ENCODE peak calls at places on chromosomes 16 and 17, in six cellular contexts. One of them, this sample, is unnamed.

GRCh38 chr17:4942760-4943508 is 2.9 kb downstream of the RNF167 start:
- DNase-seq in OCI-LY7: no peak
- DNase-seq in hepatocyte: no peak
- DNase-seq in HCT116: no peak
- DNase-seq in neural progenitor cell: no peak
- DNase-seq in PC-3: no peak
- DNase-seq in this sample: peak

GRCh38 chr17:72588961-72589360 is 468.1 kb downstream of the SOX9 start:
- DNase-seq in neural progenitor cell: no peak
- DNase-seq in HCT116: peak
- DNase-seq in PC-3: peak
- DNase-seq in OCI-LY7: no peak
- DNase-seq in hepatocyte: peak
- DNase-seq in this sample: no peak

GRCh38 chr17:39975801-39976200 is 4.8 kb upstream of the PSMD3 start:
- DNase-seq in hepatocyte: no peak
- DNase-seq in HCT116: no peak
- DNase-seq in neural progenitor cell: no peak
- DNase-seq in OCI-LY7: no peak
- DNase-seq in PC-3: no peak
- DNase-seq in this sample: no peak

GRCh38 chr17:76432712-76433336 is 20.1 kb downstream of the UBE2O start:
- DNase-seq in neural progenitor cell: peak
- DNase-seq in HCT116: peak
- DNase-seq in OCI-LY7: peak
- DNase-seq in PC-3: peak
- DNase-seq in hepatocyte: no peak
- DNase-seq in this sample: peak

GRCh38 chr16:87319997-87320491 is 2.9 kb upstream of the C16orf95 start:
- DNase-seq in HCT116: no peak
- DNase-seq in PC-3: no peak
- DNase-seq in hepatocyte: no peak
- DNase-seq in neural progenitor cell: no peak
- DNase-seq in OCI-LY7: no peak
- DNase-seq in this sample: no peak

GRCh38 chr17:13665872-13666635 is 64.3 kb upstream of the HS3ST3A1 start:
- DNase-seq in OCI-LY7: no peak
- DNase-seq in neural progenitor cell: no peak
- DNase-seq in PC-3: no peak
- DNase-seq in hepatocyte: no peak
- DNase-seq in HCT116: no peak
- DNase-seq in this sample: no peak

GRCh38 chr16:86946396-86946795 is 368.0 kb downstream of the FOXL1 start:
- DNase-seq in neural progenitor cell: no peak
- DNase-seq in PC-3: peak
- DNase-seq in OCI-LY7: no peak
- DNase-seq in hepatocyte: no peak
- DNase-seq in HCT116: no peak
- DNase-seq in this sample: no peak

GRCh38 chr17:14340968-14341412 is 40.1 kb downstream of the HS3ST3B1 start:
- DNase-seq in hepatocyte: no peak
- DNase-seq in PC-3: no peak
- DNase-seq in HCT116: no peak
- DNase-seq in neural progenitor cell: peak
- DNase-seq in OCI-LY7: no peak
- DNase-seq in this sample: no peak

GRCh38 chr17:47275245-47275984 is 21.8 kb downstream of the ITGB3 start:
- DNase-seq in neural progenitor cell: peak
- DNase-seq in hepatocyte: peak
- DNase-seq in OCI-LY7: no peak
- DNase-seq in PC-3: peak
- DNase-seq in HCT116: no peak
- DNase-seq in this sample: peak

GRCh38 chr17:77571562-77571981 is 386.9 kb upstream of the TNRC6C start:
- DNase-seq in OCI-LY7: no peak
- DNase-seq in neural progenitor cell: no peak
- DNase-seq in hepatocyte: no peak
- DNase-seq in PC-3: no peak
- DNase-seq in HCT116: no peak
- DNase-seq in this sample: peak

GRCh38 chr17:35242158-35242804 is 591 bp upstream of the SLFN5 start:
- DNase-seq in hepatocyte: peak
- DNase-seq in HCT116: peak
- DNase-seq in neural progenitor cell: peak
- DNase-seq in OCI-LY7: peak
- DNase-seq in PC-3: peak
- DNase-seq in this sample: peak

GRCh38 chr16:30382398-30383015 is at the start of gene SEPTIN1:
- DNase-seq in hepatocyte: no peak
- DNase-seq in neural progenitor cell: no peak
- DNase-seq in HCT116: no peak
- DNase-seq in OCI-LY7: peak
- DNase-seq in PC-3: no peak
- DNase-seq in this sample: no peak

GRCh38 chr17:11638700-11639265 is 40.5 kb downstream of the DNAH9 start:
- DNase-seq in PC-3: no peak
- DNase-seq in OCI-LY7: no peak
- DNase-seq in HCT116: no peak
- DNase-seq in hepatocyte: no peak
- DNase-seq in neural progenitor cell: no peak
- DNase-seq in this sample: no peak

GRCh38 chr16:57483725-57484514 is 2.4 kb downstream of the DOK4 start:
- DNase-seq in OCI-LY7: no peak
- DNase-seq in neural progenitor cell: no peak
- DNase-seq in HCT116: no peak
- DNase-seq in hepatocyte: peak
- DNase-seq in PC-3: no peak
- DNase-seq in this sample: no peak

GRCh38 chr16:55372792-55373488 is 48.9 kb downstream of the IRX6 start:
- DNase-seq in OCI-LY7: no peak
- DNase-seq in hepatocyte: no peak
- DNase-seq in neural progenitor cell: no peak
- DNase-seq in HCT116: no peak
- DNase-seq in PC-3: no peak
- DNase-seq in this sample: peak

GRCh38 chr17:68061512-68062313 is 26.2 kb downstream of the KPNA2 start:
- DNase-seq in OCI-LY7: no peak
- DNase-seq in PC-3: no peak
- DNase-seq in neural progenitor cell: no peak
- DNase-seq in hepatocyte: no peak
- DNase-seq in HCT116: no peak
- DNase-seq in this sample: peak

GRCh38 chr17:28947639-28948038 is 3.7 kb downstream of the PHF12 start:
- DNase-seq in HCT116: no peak
- DNase-seq in neural progenitor cell: no peak
- DNase-seq in hepatocyte: no peak
- DNase-seq in OCI-LY7: no peak
- DNase-seq in PC-3: no peak
- DNase-seq in this sample: no peak

GRCh38 chr17:75590314-75590761 is 2.7 kb downstream of the MYO15B start:
- DNase-seq in HCT116: no peak
- DNase-seq in neural progenitor cell: no peak
- DNase-seq in PC-3: no peak
- DNase-seq in hepatocyte: no peak
- DNase-seq in OCI-LY7: no peak
- DNase-seq in this sample: no peak

GRCh38 chr16:85475233-85475632 is 137.9 kb upstream of the GSE1 start:
- DNase-seq in neural progenitor cell: no peak
- DNase-seq in hepatocyte: no peak
- DNase-seq in PC-3: no peak
- DNase-seq in OCI-LY7: no peak
- DNase-seq in HCT116: no peak
- DNase-seq in this sample: peak

GRCh38 chr17:21233581-21234337 is 19.5 kb downstream of the NATD1 start:
- DNase-seq in OCI-LY7: no peak
- DNase-seq in hepatocyte: no peak
- DNase-seq in PC-3: no peak
- DNase-seq in neural progenitor cell: no peak
- DNase-seq in HCT116: no peak
- DNase-seq in this sample: peak

GRCh38 chr16:56847173-56847948 is 17.6 kb upstream of the SLC12A3 start:
- DNase-seq in neural progenitor cell: no peak
- DNase-seq in OCI-LY7: peak
- DNase-seq in hepatocyte: no peak
- DNase-seq in PC-3: no peak
- DNase-seq in HCT116: no peak
- DNase-seq in this sample: peak

DNA sequence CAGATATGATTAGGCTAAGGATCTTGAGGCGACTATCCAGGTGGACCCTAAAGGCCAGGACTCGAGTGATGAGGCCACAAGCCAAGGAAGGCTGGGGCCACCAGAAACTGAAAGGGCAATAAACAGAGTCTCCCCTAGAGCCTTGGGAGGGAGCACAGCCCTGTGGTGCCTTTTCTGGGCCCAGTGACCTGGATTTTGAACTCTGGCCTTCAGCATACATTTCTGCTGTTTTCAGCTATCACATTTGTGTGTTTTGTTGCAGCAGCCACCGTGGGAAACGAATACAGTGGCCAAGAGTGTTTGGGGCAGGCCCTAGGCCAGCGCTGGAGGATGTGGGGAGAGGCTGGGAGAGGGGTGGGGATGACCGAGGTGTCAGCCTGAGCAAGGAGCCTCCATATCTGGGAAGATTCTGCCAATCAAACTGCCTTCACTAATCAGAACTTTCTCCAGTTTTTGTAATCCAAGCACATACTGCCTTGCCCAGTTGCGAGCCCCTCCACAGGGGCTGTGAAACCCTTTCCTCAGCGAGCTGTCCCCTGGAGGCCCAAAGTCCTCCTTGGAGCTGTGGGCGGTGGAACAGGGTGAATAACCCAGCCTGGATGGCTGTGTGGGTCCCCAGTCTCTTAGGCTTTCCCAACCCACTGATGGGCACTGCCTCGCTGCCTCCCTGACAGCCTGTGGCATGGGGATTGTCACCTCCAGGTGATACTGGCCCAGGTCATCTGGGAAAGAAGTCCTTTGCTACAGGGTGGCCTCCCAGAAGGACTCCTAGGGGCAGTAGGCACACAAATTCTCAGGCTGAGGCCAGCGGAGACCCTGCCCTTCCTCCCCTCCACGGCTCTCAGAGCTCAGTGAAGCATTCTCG is 16.8 kb downstream of the B9D1 start:
- DNase-seq in PC-3: no peak
- DNase-seq in OCI-LY7: no peak
- DNase-seq in hepatocyte: no peak
- DNase-seq in HCT116: no peak
- DNase-seq in neural progenitor cell: no peak
- DNase-seq in this sample: no peak
- TF ChIP-seq EZH2phosphoT487 in PC-3: no peak
- TF ChIP-seq EZH2phosphoT487 in OCI-LY7: no peak
- TF ChIP-seq EZH2phosphoT487 in hepatocyte: no peak
- TF ChIP-seq EZH2phosphoT487 in HCT116: no peak
- TF ChIP-seq EZH2phosphoT487 in neural progenitor cell: no peak
- TF ChIP-seq EZH2phosphoT487 in this sample: no peak

DNA sequence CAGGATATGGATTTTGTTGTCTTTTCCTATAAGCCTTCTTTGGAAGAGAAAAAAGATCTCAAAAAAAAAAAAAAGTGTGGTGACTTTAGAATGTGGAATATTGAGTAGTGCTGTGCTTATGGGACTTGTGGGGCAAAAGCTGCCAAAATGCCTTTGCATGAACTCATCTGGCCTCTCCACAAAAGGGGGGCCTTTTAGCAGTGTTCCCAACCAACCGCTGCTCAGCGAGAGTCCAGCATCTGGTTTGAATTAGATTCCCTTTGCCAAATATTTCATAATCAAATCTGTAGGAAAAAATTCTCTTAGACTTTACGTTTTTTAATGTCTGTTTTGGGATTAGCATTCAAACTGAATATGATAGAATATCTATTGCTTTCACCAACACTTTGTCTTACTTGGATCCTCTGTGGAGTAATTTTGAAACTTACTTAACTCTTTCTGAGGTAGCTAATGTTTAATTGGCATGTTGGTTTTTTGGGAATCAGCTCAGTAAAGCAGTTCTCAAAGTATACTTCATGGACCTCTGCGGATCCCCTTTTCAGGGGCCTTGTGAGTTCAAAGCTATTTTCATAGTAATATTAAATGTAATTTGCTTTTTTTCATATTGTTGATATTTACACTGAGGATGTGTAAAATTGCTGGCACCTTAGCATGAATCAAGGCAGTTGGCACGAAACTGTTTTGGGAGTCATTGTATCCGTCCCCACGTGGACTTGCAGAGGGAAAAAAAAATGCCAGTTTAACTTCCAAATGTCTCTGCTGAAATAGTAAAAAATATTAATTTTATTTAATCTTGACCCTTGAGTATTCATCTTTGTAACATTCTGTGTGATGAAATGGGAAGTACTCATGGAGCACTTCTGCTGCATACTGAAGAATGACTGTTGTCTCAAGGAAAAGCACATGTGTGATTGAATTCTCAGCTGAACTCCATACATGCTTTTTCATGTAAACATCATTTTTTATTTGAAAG is 34.7 kb upstream of the VPS4A start:
- DNase-seq in neural progenitor cell: no peak
- DNase-seq in OCI-LY7: no peak
- DNase-seq in PC-3: no peak
- DNase-seq in hepatocyte: peak
- DNase-seq in HCT116: no peak
- DNase-seq in this sample: peak
- TF ChIP-seq EZH2phosphoT487 in neural progenitor cell: no peak
- TF ChIP-seq EZH2phosphoT487 in OCI-LY7: no peak
- TF ChIP-seq EZH2phosphoT487 in PC-3: no peak
- TF ChIP-seq EZH2phosphoT487 in hepatocyte: no peak
- TF ChIP-seq EZH2phosphoT487 in HCT116: no peak
- TF ChIP-seq EZH2phosphoT487 in this sample: no peak

GRCh38 chr16:10990378-10990777 is 46.0 kb downstream of the CLEC16A start:
- DNase-seq in OCI-LY7: no peak
- DNase-seq in HCT116: no peak
- DNase-seq in hepatocyte: no peak
- DNase-seq in neural progenitor cell: no peak
- DNase-seq in PC-3: no peak
- DNase-seq in this sample: no peak

GRCh38 chr16:10988879-10989278 is 44.5 kb downstream of the CLEC16A start:
- DNase-seq in neural progenitor cell: no peak
- DNase-seq in hepatocyte: no peak
- DNase-seq in PC-3: no peak
- DNase-seq in HCT116: no peak
- DNase-seq in OCI-LY7: no peak
- DNase-seq in this sample: no peak

GRCh38 chr16:10989494-10989893 is 45.1 kb downstream of the CLEC16A start:
- DNase-seq in neural progenitor cell: no peak
- DNase-seq in PC-3: no peak
- DNase-seq in hepatocyte: no peak
- DNase-seq in HCT116: no peak
- DNase-seq in OCI-LY7: no peak
- DNase-seq in this sample: no peak

GRCh38 chr16:10987361-10988163 is 43.2 kb downstream of the CLEC16A start:
- DNase-seq in neural progenitor cell: no peak
- DNase-seq in PC-3: no peak
- DNase-seq in OCI-LY7: no peak
- DNase-seq in HCT116: no peak
- DNase-seq in hepatocyte: no peak
- DNase-seq in this sample: no peak

GRCh38 chr16:10988164-10988803 is 43.9 kb downstream of the CLEC16A start:
- DNase-seq in neural progenitor cell: peak
- DNase-seq in hepatocyte: no peak
- DNase-seq in PC-3: peak
- DNase-seq in HCT116: no peak
- DNase-seq in OCI-LY7: peak
- DNase-seq in this sample: peak
- TF ChIP-seq EZH2phosphoT487 in neural progenitor cell: no peak
- TF ChIP-seq EZH2phosphoT487 in hepatocyte: no peak
- TF ChIP-seq EZH2phosphoT487 in PC-3: no peak
- TF ChIP-seq EZH2phosphoT487 in HCT116: no peak
- TF ChIP-seq EZH2phosphoT487 in OCI-LY7: no peak
- TF ChIP-seq EZH2phosphoT487 in this sample: no peak

GRCh38 chr17:79369532-79369931 is 241.3 kb downstream of the RBFOX3 start:
- DNase-seq in neural progenitor cell: no peak
- DNase-seq in PC-3: no peak
- DNase-seq in OCI-LY7: no peak
- DNase-seq in HCT116: no peak
- DNase-seq in hepatocyte: no peak
- DNase-seq in this sample: no peak
- TF ChIP-seq EZH2phosphoT487 in neural progenitor cell: no peak
- TF ChIP-seq EZH2phosphoT487 in PC-3: no peak
- TF ChIP-seq EZH2phosphoT487 in OCI-LY7: no peak
- TF ChIP-seq EZH2phosphoT487 in HCT116: no peak
- TF ChIP-seq EZH2phosphoT487 in hepatocyte: no peak
- TF ChIP-seq EZH2phosphoT487 in this sample: no peak